ENCODE peak calls at places on chromosomes 12 and 14, in seven cellular contexts. One of them, this sample, is unnamed.

GRCh38 chr12:124898200-124898950 is 16.1 kb downstream of the UBC start:
- DNase-seq in GM12891: no peak
- DNase-seq in A549: peak
- DNase-seq in tibial nerve: no peak
- DNase-seq in uterus: no peak
- DNase-seq in gastrocnemius medialis: peak
- DNase-seq in transverse colon: peak
- DNase-seq in this sample: no peak

GRCh38 chr14:54572316-54572715 is 5.4 kb downstream of the SAMD4A start:
- DNase-seq in transverse colon: no peak
- DNase-seq in tibial nerve: no peak
- DNase-seq in A549: peak
- DNase-seq in uterus: no peak
- DNase-seq in gastrocnemius medialis: no peak
- DNase-seq in GM12891: no peak
- DNase-seq in this sample: no peak

GRCh38 chr12:44217146-44217883 is 381.4 kb downstream of the TMEM117 start:
- DNase-seq in gastrocnemius medialis: no peak
- DNase-seq in tibial nerve: no peak
- DNase-seq in GM12891: no peak
- DNase-seq in A549: no peak
- DNase-seq in uterus: no peak
- DNase-seq in transverse colon: no peak
- DNase-seq in this sample: no peak

GRCh38 chr12:18267427-18267826 is 6.1 kb downstream of the PIK3C2G start:
- DNase-seq in transverse colon: no peak
- DNase-seq in GM12891: no peak
- DNase-seq in tibial nerve: no peak
- DNase-seq in uterus: no peak
- DNase-seq in A549: no peak
- DNase-seq in gastrocnemius medialis: no peak
- DNase-seq in this sample: no peak

GRCh38 chr12:58349161-58349560 is 407.8 kb downstream of the ATP23 start:
- DNase-seq in GM12891: no peak
- DNase-seq in gastrocnemius medialis: no peak
- DNase-seq in tibial nerve: no peak
- DNase-seq in A549: no peak
- DNase-seq in uterus: no peak
- DNase-seq in transverse colon: no peak
- DNase-seq in this sample: no peak

GRCh38 chr14:69268763-69269162 is 8.8 kb downstream of the GALNT16 start:
- DNase-seq in gastrocnemius medialis: no peak
- DNase-seq in uterus: no peak
- DNase-seq in tibial nerve: no peak
- DNase-seq in transverse colon: no peak
- DNase-seq in GM12891: no peak
- DNase-seq in A549: no peak
- DNase-seq in this sample: no peak

GRCh38 chr12:95738024-95738611 is 52.4 kb downstream of the NTN4 start:
- DNase-seq in tibial nerve: no peak
- DNase-seq in GM12891: no peak
- DNase-seq in uterus: no peak
- DNase-seq in transverse colon: peak
- DNase-seq in gastrocnemius medialis: no peak
- DNase-seq in A549: no peak
- DNase-seq in this sample: no peak

GRCh38 chr14:32434180-32434579 is 105.1 kb downstream of the AKAP6 start:
- DNase-seq in uterus: no peak
- DNase-seq in GM12891: no peak
- DNase-seq in A549: no peak
- DNase-seq in gastrocnemius medialis: no peak
- DNase-seq in tibial nerve: no peak
- DNase-seq in transverse colon: peak
- DNase-seq in this sample: no peak

GRCh38 chr12:11981174-11981733 is 89.5 kb upstream of the BCL2L14 start:
- DNase-seq in gastrocnemius medialis: no peak
- DNase-seq in A549: no peak
- DNase-seq in tibial nerve: no peak
- DNase-seq in transverse colon: no peak
- DNase-seq in uterus: no peak
- DNase-seq in GM12891: no peak
- DNase-seq in this sample: no peak

GRCh38 chr12:112794721-112795486 is 3.4 kb downstream of the RPH3A start:
- DNase-seq in GM12891: no peak
- DNase-seq in uterus: no peak
- DNase-seq in gastrocnemius medialis: no peak
- DNase-seq in tibial nerve: no peak
- DNase-seq in A549: no peak
- DNase-seq in transverse colon: no peak
- DNase-seq in this sample: no peak

GRCh38 chr14:49861581-49861922 is 9.0 kb upstream of the NEMF start:
- DNase-seq in uterus: peak
- DNase-seq in GM12891: no peak
- DNase-seq in A549: peak
- DNase-seq in transverse colon: peak
- DNase-seq in tibial nerve: peak
- DNase-seq in gastrocnemius medialis: peak
- DNase-seq in this sample: no peak

GRCh38 chr12:6269986-6270385 is 40.5 kb upstream of the PLEKHG6 start:
- DNase-seq in uterus: no peak
- DNase-seq in A549: no peak
- DNase-seq in transverse colon: no peak
- DNase-seq in GM12891: no peak
- DNase-seq in tibial nerve: no peak
- DNase-seq in gastrocnemius medialis: no peak
- DNase-seq in this sample: no peak

GRCh38 chr12:27083861-27084271 is 1.5 kb upstream of the C12orf71 start:
- DNase-seq in gastrocnemius medialis: no peak
- DNase-seq in transverse colon: no peak
- DNase-seq in tibial nerve: no peak
- DNase-seq in GM12891: no peak
- DNase-seq in A549: no peak
- DNase-seq in uterus: no peak
- DNase-seq in this sample: no peak

GRCh38 chr14:56789955-56790354 is 20.3 kb downstream of the OTX2 start:
- DNase-seq in uterus: no peak
- DNase-seq in tibial nerve: no peak
- DNase-seq in GM12891: no peak
- DNase-seq in A549: no peak
- DNase-seq in transverse colon: no peak
- DNase-seq in gastrocnemius medialis: no peak
- DNase-seq in this sample: no peak

GRCh38 chr12:115204957-115205754 is 521.2 kb upstream of the TBX3 start:
- DNase-seq in uterus: no peak
- DNase-seq in GM12891: no peak
- DNase-seq in A549: peak
- DNase-seq in gastrocnemius medialis: no peak
- DNase-seq in tibial nerve: no peak
- DNase-seq in transverse colon: no peak
- DNase-seq in this sample: no peak

GRCh38 chr14:66974397-66975025 is 214.7 kb upstream of the GARIN2 start:
- DNase-seq in A549: peak
- DNase-seq in uterus: no peak
- DNase-seq in gastrocnemius medialis: no peak
- DNase-seq in transverse colon: no peak
- DNase-seq in GM12891: no peak
- DNase-seq in tibial nerve: no peak
- DNase-seq in this sample: no peak

DNA sequence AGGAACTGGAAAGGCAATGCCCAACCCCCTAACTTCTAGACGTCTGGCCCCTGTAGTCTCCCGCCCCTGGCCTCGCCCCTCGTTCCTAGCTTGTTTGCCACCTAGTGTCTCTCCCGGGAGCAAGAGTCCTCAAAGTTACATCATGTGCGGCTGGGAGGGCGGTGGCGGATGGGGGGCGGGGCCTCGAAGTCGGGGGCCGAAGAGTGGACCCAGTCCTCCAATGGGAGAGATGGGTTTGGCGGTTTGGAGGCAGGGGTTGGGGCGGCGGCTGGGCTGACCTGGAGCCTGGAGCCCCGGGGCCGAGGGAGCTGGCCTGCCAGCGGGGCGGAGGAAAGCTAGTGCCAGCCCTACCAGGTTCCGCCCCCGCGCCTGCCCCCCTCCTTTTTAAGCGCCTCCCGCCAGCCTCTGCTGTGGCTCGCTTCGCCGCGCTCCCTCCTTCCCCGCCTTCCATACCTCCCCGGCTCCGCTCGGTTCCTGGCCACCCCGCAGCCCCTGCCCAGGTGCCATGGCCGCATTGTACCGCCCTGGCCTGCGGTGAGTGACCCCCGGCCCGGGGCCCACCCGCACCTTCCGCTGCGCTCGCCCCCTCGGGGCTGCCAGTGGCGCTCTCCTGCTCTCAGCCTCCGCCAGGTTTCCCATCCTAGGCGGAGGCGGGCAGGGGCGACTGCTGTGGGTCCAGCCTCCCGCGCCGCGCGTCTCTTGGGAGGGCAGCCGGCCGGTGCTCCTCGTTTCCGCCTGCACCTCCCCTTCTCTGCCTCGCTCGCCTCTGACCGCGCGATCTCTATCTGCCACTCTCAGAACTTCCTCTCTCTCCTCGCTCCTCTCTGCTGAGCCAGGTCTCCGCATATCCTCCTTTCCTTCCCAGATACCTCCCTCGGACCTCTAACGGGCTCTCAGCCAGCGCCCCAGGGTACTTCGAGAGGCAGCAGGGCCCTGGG is at the start of gene PCK2:
- DNase-seq in GM12891: peak
- DNase-seq in tibial nerve: peak
- DNase-seq in uterus: peak
- DNase-seq in A549: peak
- DNase-seq in gastrocnemius medialis: peak
- DNase-seq in transverse colon: peak
- DNase-seq in this sample: peak
- TF ChIP-seq POLR2A in GM12891: peak
- TF ChIP-seq POLR2A in tibial nerve: no peak
- TF ChIP-seq POLR2A in uterus: peak
- TF ChIP-seq POLR2A in A549: peak
- TF ChIP-seq POLR2A in gastrocnemius medialis: peak
- TF ChIP-seq POLR2A in transverse colon: peak
- TF ChIP-seq POLR2A in this sample: peak

GRCh38 chr12:53251477-53252348 is 16.4 kb upstream of the ESPL1 start:
- DNase-seq in A549: peak
- DNase-seq in GM12891: peak
- DNase-seq in transverse colon: peak
- DNase-seq in gastrocnemius medialis: peak
- DNase-seq in uterus: peak
- DNase-seq in tibial nerve: peak
- DNase-seq in this sample: peak
- TF ChIP-seq POLR2A in A549: peak
- TF ChIP-seq POLR2A in GM12891: peak
- TF ChIP-seq POLR2A in transverse colon: peak
- TF ChIP-seq POLR2A in gastrocnemius medialis: peak
- TF ChIP-seq POLR2A in uterus: peak
- TF ChIP-seq POLR2A in tibial nerve: peak
- TF ChIP-seq POLR2A in this sample: peak

GRCh38 chr14:24181251-24182077 is 7.2 kb downstream of the IPO4 start:
- DNase-seq in transverse colon: no peak
- DNase-seq in tibial nerve: no peak
- DNase-seq in gastrocnemius medialis: no peak
- DNase-seq in A549: no peak
- DNase-seq in GM12891: no peak
- DNase-seq in uterus: no peak
- DNase-seq in this sample: no peak
- TF ChIP-seq POLR2A in transverse colon: no peak
- TF ChIP-seq POLR2A in tibial nerve: no peak
- TF ChIP-seq POLR2A in gastrocnemius medialis: no peak
- TF ChIP-seq POLR2A in A549: no peak
- TF ChIP-seq POLR2A in GM12891: peak
- TF ChIP-seq POLR2A in uterus: no peak
- TF ChIP-seq POLR2A in this sample: no peak

DNA sequence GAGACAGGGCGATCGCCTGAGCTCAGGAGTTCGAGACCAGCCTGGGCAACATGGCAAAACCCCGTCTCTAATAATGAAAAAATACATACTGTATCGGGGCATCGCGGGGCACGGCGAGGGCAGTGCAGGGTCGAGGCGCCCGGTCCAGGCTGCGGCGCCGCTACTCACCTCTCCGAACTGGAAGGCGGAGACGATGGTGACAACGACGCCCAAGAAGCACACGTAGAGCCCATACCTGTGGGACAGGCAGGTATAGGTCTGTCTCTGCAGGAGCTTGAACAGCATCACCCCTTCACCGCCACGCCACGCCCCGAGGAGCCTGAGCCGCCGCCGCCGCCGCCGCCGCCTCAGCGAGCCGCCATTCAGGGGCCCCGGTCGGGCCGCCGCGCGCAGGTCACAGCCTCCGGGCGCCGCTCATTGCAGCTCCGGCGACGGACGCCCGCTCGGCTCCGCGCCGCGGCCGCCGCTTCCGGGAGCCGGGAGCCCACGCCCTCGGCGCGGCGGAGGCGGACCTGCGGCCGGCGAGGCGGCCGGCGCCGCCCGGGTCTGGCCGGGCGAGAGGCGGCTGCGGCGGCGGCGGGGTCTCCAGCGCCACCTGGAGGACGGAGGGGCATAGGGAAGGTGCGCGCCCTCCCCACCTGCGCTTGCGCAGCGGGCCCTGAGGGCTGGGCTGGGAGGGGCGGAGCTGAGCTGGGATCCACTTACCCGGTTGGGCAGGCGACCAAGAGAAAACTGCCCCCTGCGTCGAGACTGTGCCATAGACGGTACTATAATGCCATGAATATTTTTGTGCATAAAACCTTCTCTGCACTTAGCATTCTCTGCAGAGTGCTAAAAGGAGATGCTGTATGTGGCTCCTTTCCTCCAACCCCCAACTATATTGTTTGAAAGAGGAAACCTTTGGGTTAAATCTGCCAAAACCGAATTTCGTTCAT is at the start of gene GNPTAB:
- DNase-seq in transverse colon: peak
- DNase-seq in uterus: peak
- DNase-seq in GM12891: peak
- DNase-seq in tibial nerve: peak
- DNase-seq in A549: peak
- DNase-seq in gastrocnemius medialis: peak
- DNase-seq in this sample: peak
- TF ChIP-seq POLR2A in transverse colon: no peak
- TF ChIP-seq POLR2A in uterus: peak
- TF ChIP-seq POLR2A in GM12891: no peak
- TF ChIP-seq POLR2A in tibial nerve: peak
- TF ChIP-seq POLR2A in A549: peak
- TF ChIP-seq POLR2A in gastrocnemius medialis: no peak
- TF ChIP-seq POLR2A in this sample: peak